ENCODE peak calls at places on chromosomes 16 and 17, in four cellular contexts. One of them, this sample, is unnamed.

GRCh38 chr17:63275318-63275967 is 170.7 kb downstream of the CYB561 start:
- DNase-seq in stimulated activated CD4-positive, alpha-beta T cell treated with anti-CD3 and anti-CD28 coated beads, Interleukin-2, amount 100 ng/mL, for 48 hours: no peak
- DNase-seq in T-helper 1 cell: no peak
- DNase-seq in NCI-H460: peak; percentile 95
- DNase-seq in this sample: peak; percentile 12

GRCh38 chr17:75404739-75405364 is 626 bp downstream of the GRB2 start:
- DNase-seq in stimulated activated CD4-positive, alpha-beta T cell treated with anti-CD3 and anti-CD28 coated beads, Interleukin-2, amount 100 ng/mL, for 48 hours: peak; percentile 40
- DNase-seq in T-helper 1 cell: peak; percentile 25
- DNase-seq in NCI-H460: peak; percentile 7
- DNase-seq in this sample: peak; percentile 60

GRCh38 chr17:62668091-62668804 is 40.8 kb downstream of the MRC2 start:
- DNase-seq in stimulated activated CD4-positive, alpha-beta T cell treated with anti-CD3 and anti-CD28 coated beads, Interleukin-2, amount 100 ng/mL, for 48 hours: no peak
- DNase-seq in T-helper 1 cell: no peak
- DNase-seq in NCI-H460: no peak
- DNase-seq in this sample: no peak

GRCh38 chr17:31581491-31581890 is 190.0 kb downstream of the RAB11FIP4 start:
- DNase-seq in stimulated activated CD4-positive, alpha-beta T cell treated with anti-CD3 and anti-CD28 coated beads, Interleukin-2, amount 100 ng/mL, for 48 hours: no peak
- DNase-seq in T-helper 1 cell: no peak
- DNase-seq in NCI-H460: no peak
- DNase-seq in this sample: no peak

GRCh38 chr17:70636517-70637133 is 467.3 kb downstream of the KCNJ2 start:
- DNase-seq in stimulated activated CD4-positive, alpha-beta T cell treated with anti-CD3 and anti-CD28 coated beads, Interleukin-2, amount 100 ng/mL, for 48 hours: no peak
- DNase-seq in T-helper 1 cell: no peak
- DNase-seq in NCI-H460: peak; percentile 62
- DNase-seq in this sample: peak; percentile 42

GRCh38 chr17:69525920-69526841 is 111.7 kb downstream of the MAP2K6 start:
- DNase-seq in stimulated activated CD4-positive, alpha-beta T cell treated with anti-CD3 and anti-CD28 coated beads, Interleukin-2, amount 100 ng/mL, for 48 hours: no peak
- DNase-seq in T-helper 1 cell: no peak
- DNase-seq in NCI-H460: peak; percentile 62
- DNase-seq in this sample: peak; percentile 69

GRCh38 chr17:75561927-75562603 is 25.5 kb upstream of the MYO15B start:
- DNase-seq in stimulated activated CD4-positive, alpha-beta T cell treated with anti-CD3 and anti-CD28 coated beads, Interleukin-2, amount 100 ng/mL, for 48 hours: no peak
- DNase-seq in T-helper 1 cell: no peak
- DNase-seq in NCI-H460: no peak
- DNase-seq in this sample: no peak

GRCh38 chr17:82942166-82943130 is 102.6 kb upstream of the ZNF750 start:
- DNase-seq in stimulated activated CD4-positive, alpha-beta T cell treated with anti-CD3 and anti-CD28 coated beads, Interleukin-2, amount 100 ng/mL, for 48 hours: no peak
- DNase-seq in T-helper 1 cell: no peak
- DNase-seq in NCI-H460: no peak
- DNase-seq in this sample: no peak

GRCh38 chr16:12119562-12119961 is 143.0 kb downstream of the SNX29 start:
- DNase-seq in stimulated activated CD4-positive, alpha-beta T cell treated with anti-CD3 and anti-CD28 coated beads, Interleukin-2, amount 100 ng/mL, for 48 hours: no peak
- DNase-seq in T-helper 1 cell: no peak
- DNase-seq in NCI-H460: no peak
- DNase-seq in this sample: no peak

GRCh38 chr16:25950586-25951201 is 258.9 kb downstream of the HS3ST4 start:
- DNase-seq in stimulated activated CD4-positive, alpha-beta T cell treated with anti-CD3 and anti-CD28 coated beads, Interleukin-2, amount 100 ng/mL, for 48 hours: no peak
- DNase-seq in T-helper 1 cell: no peak
- DNase-seq in NCI-H460: no peak
- DNase-seq in this sample: no peak

GRCh38 chr17:49515196-49515770 is 20.2 kb downstream of the NGFR start:
- DNase-seq in stimulated activated CD4-positive, alpha-beta T cell treated with anti-CD3 and anti-CD28 coated beads, Interleukin-2, amount 100 ng/mL, for 48 hours: no peak
- DNase-seq in T-helper 1 cell: no peak
- DNase-seq in NCI-H460: peak; percentile 14
- DNase-seq in this sample: peak; percentile 58

GRCh38 chr16:72261127-72261526 is 89.2 kb upstream of the PMFBP1 start:
- DNase-seq in stimulated activated CD4-positive, alpha-beta T cell treated with anti-CD3 and anti-CD28 coated beads, Interleukin-2, amount 100 ng/mL, for 48 hours: no peak
- DNase-seq in T-helper 1 cell: no peak
- DNase-seq in NCI-H460: no peak
- DNase-seq in this sample: no peak

GRCh38 chr16:324451-325334 is 27.8 kb downstream of the AXIN1 start:
- DNase-seq in stimulated activated CD4-positive, alpha-beta T cell treated with anti-CD3 and anti-CD28 coated beads, Interleukin-2, amount 100 ng/mL, for 48 hours: peak; percentile 24
- DNase-seq in T-helper 1 cell: peak; percentile 71
- DNase-seq in NCI-H460: no peak
- DNase-seq in this sample: peak; percentile 59

GRCh38 chr17:77831497-77832179 is 126.9 kb upstream of the TNRC6C start:
- DNase-seq in stimulated activated CD4-positive, alpha-beta T cell treated with anti-CD3 and anti-CD28 coated beads, Interleukin-2, amount 100 ng/mL, for 48 hours: no peak
- DNase-seq in T-helper 1 cell: no peak
- DNase-seq in NCI-H460: no peak
- DNase-seq in this sample: no peak

GRCh38 chr17:59437766-59438165 is 106.3 kb downstream of the YPEL2 start:
- DNase-seq in stimulated activated CD4-positive, alpha-beta T cell treated with anti-CD3 and anti-CD28 coated beads, Interleukin-2, amount 100 ng/mL, for 48 hours: no peak
- DNase-seq in T-helper 1 cell: no peak
- DNase-seq in NCI-H460: no peak
- DNase-seq in this sample: no peak

GRCh38 chr16:30929167-30929566 is 5.8 kb downstream of the FBXL19 start:
- DNase-seq in stimulated activated CD4-positive, alpha-beta T cell treated with anti-CD3 and anti-CD28 coated beads, Interleukin-2, amount 100 ng/mL, for 48 hours: no peak
- DNase-seq in T-helper 1 cell: no peak
- DNase-seq in NCI-H460: no peak
- DNase-seq in this sample: no peak

GRCh38 chr16:68826652-68827051 is 16.7 kb upstream of the TANGO6 start:
- DNase-seq in stimulated activated CD4-positive, alpha-beta T cell treated with anti-CD3 and anti-CD28 coated beads, Interleukin-2, amount 100 ng/mL, for 48 hours: no peak
- DNase-seq in T-helper 1 cell: no peak
- DNase-seq in NCI-H460: no peak
- DNase-seq in this sample: no peak

GRCh38 chr17:77356109-77356689 is 215.4 kb downstream of the SEC14L1 start:
- DNase-seq in stimulated activated CD4-positive, alpha-beta T cell treated with anti-CD3 and anti-CD28 coated beads, Interleukin-2, amount 100 ng/mL, for 48 hours: no peak
- DNase-seq in T-helper 1 cell: no peak
- DNase-seq in NCI-H460: no peak
- DNase-seq in this sample: no peak

GRCh38 chr17:48759288-48759687 is 30.7 kb upstream of the HOXB13 start:
- DNase-seq in stimulated activated CD4-positive, alpha-beta T cell treated with anti-CD3 and anti-CD28 coated beads, Interleukin-2, amount 100 ng/mL, for 48 hours: no peak
- DNase-seq in T-helper 1 cell: no peak
- DNase-seq in NCI-H460: no peak
- DNase-seq in this sample: no peak

GRCh38 chr17:57888311-57889216 is 38.7 kb upstream of the MRPS23 start:
- DNase-seq in stimulated activated CD4-positive, alpha-beta T cell treated with anti-CD3 and anti-CD28 coated beads, Interleukin-2, amount 100 ng/mL, for 48 hours: no peak
- DNase-seq in T-helper 1 cell: no peak
- DNase-seq in NCI-H460: no peak
- DNase-seq in this sample: no peak

GRCh38 chr17:1050246-1050995 is 53.5 kb downstream of the TIMM22 start:
- DNase-seq in stimulated activated CD4-positive, alpha-beta T cell treated with anti-CD3 and anti-CD28 coated beads, Interleukin-2, amount 100 ng/mL, for 48 hours: no peak
- DNase-seq in T-helper 1 cell: no peak
- DNase-seq in NCI-H460: no peak
- DNase-seq in this sample: no peak

GRCh38 chr16:19173059-19173458 is 5.0 kb downstream of the SYT17 start:
- DNase-seq in stimulated activated CD4-positive, alpha-beta T cell treated with anti-CD3 and anti-CD28 coated beads, Interleukin-2, amount 100 ng/mL, for 48 hours: no peak
- DNase-seq in T-helper 1 cell: no peak
- DNase-seq in NCI-H460: no peak
- DNase-seq in this sample: no peak

GRCh38 chr17:63998050-63998720 is at the start of gene PRR29:
- DNase-seq in stimulated activated CD4-positive, alpha-beta T cell treated with anti-CD3 and anti-CD28 coated beads, Interleukin-2, amount 100 ng/mL, for 48 hours: peak; percentile 64
- DNase-seq in T-helper 1 cell: peak; percentile 69
- DNase-seq in NCI-H460: peak; percentile 50
- DNase-seq in this sample: peak; percentile 89

GRCh38 chr17:63842173-63842539 is 329 bp downstream of the SMARCD2 start:
- DNase-seq in stimulated activated CD4-positive, alpha-beta T cell treated with anti-CD3 and anti-CD28 coated beads, Interleukin-2, amount 100 ng/mL, for 48 hours: no peak
- DNase-seq in T-helper 1 cell: no peak
- DNase-seq in NCI-H460: no peak
- DNase-seq in this sample: no peak

GRCh38 chr17:69122065-69122464 is 19.6 kb downstream of the ABCA6 start:
- DNase-seq in stimulated activated CD4-positive, alpha-beta T cell treated with anti-CD3 and anti-CD28 coated beads, Interleukin-2, amount 100 ng/mL, for 48 hours: no peak
- DNase-seq in T-helper 1 cell: no peak
- DNase-seq in NCI-H460: no peak
- DNase-seq in this sample: no peak

GRCh38 chr16:89197033-89197632 is 3.2 kb downstream of the SLC22A31 start:
- DNase-seq in stimulated activated CD4-positive, alpha-beta T cell treated with anti-CD3 and anti-CD28 coated beads, Interleukin-2, amount 100 ng/mL, for 48 hours: no peak
- DNase-seq in T-helper 1 cell: no peak
- DNase-seq in NCI-H460: no peak
- DNase-seq in this sample: no peak

GRCh38 chr16:75566889-75567255 is 693 bp downstream of the GABARAPL2 start:
- DNase-seq in stimulated activated CD4-positive, alpha-beta T cell treated with anti-CD3 and anti-CD28 coated beads, Interleukin-2, amount 100 ng/mL, for 48 hours: no peak
- DNase-seq in T-helper 1 cell: peak; percentile 17
- DNase-seq in NCI-H460: no peak
- DNase-seq in this sample: peak; percentile 18

GRCh38 chr17:77745702-77746101 is 212.8 kb upstream of the TNRC6C start:
- DNase-seq in stimulated activated CD4-positive, alpha-beta T cell treated with anti-CD3 and anti-CD28 coated beads, Interleukin-2, amount 100 ng/mL, for 48 hours: no peak
- DNase-seq in T-helper 1 cell: no peak
- DNase-seq in NCI-H460: no peak
- DNase-seq in this sample: no peak

GRCh38 chr17:45305532-45306087 is 11.2 kb downstream of the MAP3K14 start:
- DNase-seq in stimulated activated CD4-positive, alpha-beta T cell treated with anti-CD3 and anti-CD28 coated beads, Interleukin-2, amount 100 ng/mL, for 48 hours: no peak
- DNase-seq in T-helper 1 cell: no peak
- DNase-seq in NCI-H460: no peak
- DNase-seq in this sample: no peak

GRCh38 chr17:43759836-43760235 is 1.2 kb upstream of the SOST start:
- DNase-seq in stimulated activated CD4-positive, alpha-beta T cell treated with anti-CD3 and anti-CD28 coated beads, Interleukin-2, amount 100 ng/mL, for 48 hours: no peak
- DNase-seq in T-helper 1 cell: no peak
- DNase-seq in NCI-H460: no peak
- DNase-seq in this sample: no peak

GRCh38 chr17:34254651-34255380 is at the start of gene CCL2:
- DNase-seq in stimulated activated CD4-positive, alpha-beta T cell treated with anti-CD3 and anti-CD28 coated beads, Interleukin-2, amount 100 ng/mL, for 48 hours: no peak
- DNase-seq in T-helper 1 cell: no peak
- DNase-seq in NCI-H460: no peak
- DNase-seq in this sample: peak; percentile 9

GRCh38 chr16:68069511-68070248 is 15.5 kb upstream of the NFATC3 start:
- DNase-seq in stimulated activated CD4-positive, alpha-beta T cell treated with anti-CD3 and anti-CD28 coated beads, Interleukin-2, amount 100 ng/mL, for 48 hours: no peak
- DNase-seq in T-helper 1 cell: no peak
- DNase-seq in NCI-H460: no peak
- DNase-seq in this sample: no peak

GRCh38 chr17:55774834-55775233 is 24.0 kb downstream of the PCTP start:
- DNase-seq in stimulated activated CD4-positive, alpha-beta T cell treated with anti-CD3 and anti-CD28 coated beads, Interleukin-2, amount 100 ng/mL, for 48 hours: no peak
- DNase-seq in T-helper 1 cell: no peak
- DNase-seq in NCI-H460: no peak
- DNase-seq in this sample: no peak

GRCh38 chr16:2228161-2228824 is 4.9 kb downstream of the E4F1 start:
- DNase-seq in stimulated activated CD4-positive, alpha-beta T cell treated with anti-CD3 and anti-CD28 coated beads, Interleukin-2, amount 100 ng/mL, for 48 hours: no peak
- DNase-seq in T-helper 1 cell: no peak
- DNase-seq in NCI-H460: no peak
- DNase-seq in this sample: no peak

GRCh38 chr17:35780876-35781409 is 14.5 kb downstream of the MMP28 start:
- DNase-seq in stimulated activated CD4-positive, alpha-beta T cell treated with anti-CD3 and anti-CD28 coated beads, Interleukin-2, amount 100 ng/mL, for 48 hours: no peak
- DNase-seq in T-helper 1 cell: no peak
- DNase-seq in NCI-H460: no peak
- DNase-seq in this sample: no peak

GRCh38 chr17:74619077-74619673 is 4.4 kb downstream of the CD300E start:
- DNase-seq in stimulated activated CD4-positive, alpha-beta T cell treated with anti-CD3 and anti-CD28 coated beads, Interleukin-2, amount 100 ng/mL, for 48 hours: no peak
- DNase-seq in T-helper 1 cell: no peak
- DNase-seq in NCI-H460: no peak
- DNase-seq in this sample: no peak